ENCODE peak calls at places on chromosomes 2 and 18, in ten cellular contexts. T is aorta; M is CD4-positive, alpha-beta memory T cell; Q is trophoblast cell; U is neuronal stem cell; Z is H9; K is right lobe of liver; L is A549; H is transverse colon; G is prostate gland. V is an unnamed sample.

GRCh38 chr2:103249462-103249861 is 487.6 kb downstream of the TMEM182 start:
- DNase-seq in Q (no peak), T (no peak), Z (peak; percentile 40), G (no peak), H (no peak), K (no peak), L (no peak), U (no peak), M (no peak), V (no peak)

GRCh38 chr18:79517322-79517721 is 121.6 kb downstream of the NFATC1 start:
- DNase-seq in G (no peak), U (no peak), K (no peak), Z (peak; percentile 24), M (peak; percentile 42), H (no peak), L (no peak), Q (no peak), T (peak; percentile 40), V (no peak)

GRCh38 chr2:117760916-117761315 is 53.6 kb upstream of the DDX18 start:
- DNase-seq in M (no peak), U (no peak), K (no peak), L (no peak), H (no peak), T (no peak), Z (no peak), G (no peak), Q (no peak), V (no peak)

GRCh38 chr2:63058742-63059433 is 8.3 kb downstream of the OTX1 start:
- DNase-seq in Z (peak; percentile 58), U (peak; percentile 65), Q (no peak), K (no peak), G (no peak), L (no peak), T (no peak), M (no peak), H (peak; percentile 9), V (no peak)

GRCh38 chr2:172085460-172086159 is at the start of gene DLX1:
- DNase-seq in Z (peak; percentile 74), U (no peak), K (no peak), T (no peak), G (no peak), H (no peak), M (peak; percentile 30), Q (no peak), L (peak; percentile 51), V (no peak)

GRCh38 chr2:10964076-10964812 is 52.5 kb downstream of the KCNF1 start:
- DNase-seq in K (no peak), L (no peak), T (peak; percentile 41), U (no peak), H (no peak), Q (no peak), G (no peak), M (no peak), Z (no peak), V (no peak)

GRCh38 chr2:72669121-72669520 is 156.7 kb downstream of the EXOC6B start:
- DNase-seq in Q (no peak), U (no peak), K (no peak), H (no peak), Z (no peak), T (no peak), M (no peak), L (peak; percentile 51), G (no peak), V (no peak)

GRCh38 chr18:27616324-27616723 is 431.2 kb upstream of the CHST9 start:
- DNase-seq in T (no peak), Z (no peak), Q (no peak), M (no peak), K (no peak), H (no peak), L (no peak), U (no peak), G (no peak), V (peak; percentile 10)

GRCh38 chr18:75760208-75760607 is 332.7 kb upstream of the SMIM21 start:
- DNase-seq in Z (no peak), L (no peak), G (no peak), T (no peak), Q (no peak), U (no peak), M (no peak), H (no peak), K (no peak), V (no peak)

GRCh38 chr18:54880706-54881105 is 52.4 kb downstream of the RAB27B start:
- DNase-seq in Q (peak; percentile 89), T (no peak), U (no peak), M (no peak), G (no peak), Z (no peak), H (no peak), L (peak; percentile 6), K (no peak), V (no peak)

GRCh38 chr2:204972606-204973336 is 427.5 kb downstream of the PARD3B start:
- DNase-seq in Z (no peak), M (no peak), T (no peak), Q (no peak), U (no peak), K (no peak), G (no peak), H (no peak), L (no peak), V (no peak)

GRCh38 chr2:201266629-201267028 is 6.3 kb downstream of the CASP8 start:
- DNase-seq in Z (no peak), G (no peak), H (no peak), M (no peak), U (no peak), L (no peak), T (no peak), K (no peak), Q (no peak), V (no peak)

GRCh38 chr2:201270293-201271001 is 10.1 kb downstream of the CASP8 start:
- DNase-seq in Q (no peak), L (no peak), K (no peak), M (no peak), H (no peak), G (no peak), Z (no peak), T (no peak), U (no peak), V (no peak)

GRCh38 chr2:201267278-201268030 is 7.1 kb downstream of the CASP8 start:
- DNase-seq in K (no peak), G (no peak), L (no peak), Q (no peak), T (no peak), M (no peak), Z (no peak), U (no peak), H (no peak), V (no peak)

GRCh38 chr2:201271917-201272316 is 11.6 kb downstream of the CASP8 start:
- DNase-seq in K (no peak), H (no peak), T (no peak), Q (no peak), U (no peak), M (no peak), Z (no peak), L (no peak), G (no peak), V (no peak)

GRCh38 chr2:201269764-201270163 is 9.4 kb downstream of the CASP8 start:
- DNase-seq in G (no peak), T (no peak), K (no peak), M (no peak), Z (no peak), Q (no peak), U (no peak), H (no peak), L (no peak), V (no peak)
- H3K4me1 ChIP-seq in G (no peaks in the 10 kb centered on the region), T (no peaks in the 10 kb centered on the region), K (no peaks in the 10 kb centered on the region), M (peaks cover 90% of the 10 kb centered on the region), Z (no peaks in the 10 kb centered on the region), Q (no peaks in the 10 kb centered on the region), U (no peaks in the 10 kb centered on the region), H (no peaks in the 10 kb centered on the region), L (no peaks in the 10 kb centered on the region), V (no peaks in the 10 kb centered on the region)

GRCh38 chr2:173296235-173296634 is 58.4 kb upstream of the CDCA7 start:
- DNase-seq in L (no peak), H (no peak), Q (no peak), M (peak; percentile 1), Z (no peak), K (no peak), T (no peak), U (no peak), G (no peak), V (no peak)

GRCh38 chr2:173305303-173305702 is 49.4 kb upstream of the CDCA7 start:
- DNase-seq in Z (no peak), T (no peak), Q (no peak), K (no peak), M (no peak), G (no peak), H (no peak), U (no peak), L (no peak), V (no peak)

GRCh38 chr2:173298536-173299097 is 56.1 kb upstream of the CDCA7 start:
- DNase-seq in Z (no peak), U (no peak), G (no peak), Q (no peak), M (no peak), H (no peak), L (no peak), K (no peak), T (no peak), V (no peak)

GRCh38 chr2:173299764-173300163 is 54.9 kb upstream of the CDCA7 start:
- DNase-seq in L (no peak), U (no peak), M (no peak), H (no peak), G (no peak), T (no peak), K (no peak), Q (peak; percentile 30), Z (peak; percentile 43), V (no peak)

DNA sequence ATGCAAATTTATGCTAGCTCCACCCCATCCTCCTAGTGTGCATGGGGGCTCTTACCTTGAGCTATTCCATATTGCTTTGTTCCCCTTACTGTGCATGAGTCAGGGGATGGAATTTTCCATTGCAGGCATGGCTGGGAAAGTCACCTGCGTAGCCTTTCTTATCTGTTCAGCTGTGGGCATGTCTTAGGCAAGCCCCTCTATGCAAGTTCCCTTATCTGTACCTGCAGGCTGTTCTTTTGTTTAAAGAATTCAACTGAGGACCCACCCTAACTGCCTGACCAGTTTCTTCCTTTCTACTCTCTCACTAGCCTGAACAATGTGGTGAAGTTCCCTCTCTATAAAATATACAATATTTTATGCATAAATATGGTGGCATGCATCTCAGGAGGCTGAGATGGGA is 54.2 kb upstream of the CDCA7 start:
- DNase-seq in K (no peak), U (no peak), M (no peak), L (no peak), T (no peak), Q (peak; percentile 84), H (no peak), Z (no peak), G (no peak), V (no peak)
- H3K9me3 ChIP-seq in K (no peaks in the 10 kb centered on the region), U (peaks cover 15% of the 10 kb centered on the region), M (no peaks in the 10 kb centered on the region), L (peaks cover 23% of the 10 kb centered on the region), T (peaks cover 8% of the 10 kb centered on the region), Q (peaks cover 10% of the 10 kb centered on the region), H (peaks cover 22% of the 10 kb centered on the region), Z (peaks cover 45% of the 10 kb centered on the region), G (no peaks in the 10 kb centered on the region), V (peaks cover 14% of the 10 kb centered on the region)

GRCh38 chr2:183011741-183012140 is 26.5 kb downstream of the NCKAP1 start:
- DNase-seq in Z (no peak), K (no peak), L (no peak), G (no peak), T (no peak), U (no peak), H (no peak), M (no peak), Q (no peak), V (no peak)
- H3K4me1 ChIP-seq in Z (peaks cover 11% of the 10 kb centered on the region), K (no peaks in the 10 kb centered on the region), L (peaks cover 25% of the 10 kb centered on the region), G (no peaks in the 10 kb centered on the region), T (peaks cover 27% of the 10 kb centered on the region), U (peaks cover 5% of the 10 kb centered on the region), H (no peaks in the 10 kb centered on the region), M (no peaks in the 10 kb centered on the region), Q (no peaks in the 10 kb centered on the region), V (peaks cover 44% of the 10 kb centered on the region)

GRCh38 chr2:132253496-132254305 is 91.9 kb upstream of the ANKRD30BL start:
- DNase-seq in U (no peak), Q (no peak), Z (no peak), L (no peak), H (no peak), M (no peak), G (no peak), T (no peak), K (peak; percentile 44), V (no peak)
- H3K9me3 ChIP-seq in U (no peaks in the 10 kb centered on the region), Q (peaks cover 36% of the 10 kb centered on the region), Z (no peaks in the 10 kb centered on the region), L (peaks cover 2% of the 10 kb centered on the region), H (no peaks in the 10 kb centered on the region), M (no peaks in the 10 kb centered on the region), G (no peaks in the 10 kb centered on the region), T (peaks cover 3% of the 10 kb centered on the region), K (no peaks in the 10 kb centered on the region), V (no peaks in the 10 kb centered on the region)